ENCODE peak calls at places on chromosomes 16 and 17, in ten cellular contexts. R, N, K, V, J, L, A, I, S and B are unnamed samples.

GRCh38 chr16:81073560-81074330 is 3.3 kb downstream of the C16orf46 start:
- DNase-seq in I (no peak), A (no peak), N (no peak), J (no peak), S (no peak), R (no peak), K (no peak), L (no peak), V (no peak), B (no peak)

GRCh38 chr17:43720311-43721060 is 38.1 kb downstream of the SOST start:
- DNase-seq in N (peak), A (peak), L (peak), K (peak), J (peak), V (peak), R (peak), I (peak), S (peak), B (peak)

GRCh38 chr16:49617016-49617569 is 238.8 kb downstream of the ZNF423 start:
- DNase-seq in N (no peak), R (no peak), J (no peak), V (no peak), A (no peak), K (no peak), I (no peak), L (no peak), S (no peak), B (no peak)

GRCh38 chr16:22313141-22313781 is 16.1 kb downstream of the POLR3E start:
- DNase-seq in J (no peak), K (no peak), V (no peak), R (no peak), S (no peak), I (no peak), L (no peak), N (no peak), A (no peak), B (no peak)

GRCh38 chr16:51150894-51151320 is at the start of gene SALL1:
- DNase-seq in A (no peak), V (no peak), L (no peak), R (no peak), K (no peak), N (no peak), S (no peak), I (no peak), J (no peak), B (no peak)

GRCh38 chr17:48545022-48545376 is at the start of gene HOXB2:
- DNase-seq in K (no peak), V (no peak), N (no peak), L (no peak), R (no peak), I (no peak), A (no peak), J (peak), S (no peak), B (no peak)

GRCh38 chr16:15865742-15866141 is 8.9 kb upstream of the MYH11 start:
- DNase-seq in N (no peak), I (no peak), V (no peak), L (no peak), A (no peak), R (no peak), J (no peak), S (no peak), K (no peak), B (no peak)

GRCh38 chr16:56477096-56477878 is 25.9 kb downstream of the OGFOD1 start:
- DNase-seq in R (no peak), N (no peak), J (no peak), V (no peak), K (no peak), S (no peak), I (no peak), A (no peak), L (no peak), B (no peak)

GRCh38 chr17:44899074-44899782 is at the start of gene EFTUD2:
- DNase-seq in L (peak), V (peak), I (peak), S (peak), J (peak), N (peak), K (peak), R (peak), A (peak), B (peak)

DNA sequence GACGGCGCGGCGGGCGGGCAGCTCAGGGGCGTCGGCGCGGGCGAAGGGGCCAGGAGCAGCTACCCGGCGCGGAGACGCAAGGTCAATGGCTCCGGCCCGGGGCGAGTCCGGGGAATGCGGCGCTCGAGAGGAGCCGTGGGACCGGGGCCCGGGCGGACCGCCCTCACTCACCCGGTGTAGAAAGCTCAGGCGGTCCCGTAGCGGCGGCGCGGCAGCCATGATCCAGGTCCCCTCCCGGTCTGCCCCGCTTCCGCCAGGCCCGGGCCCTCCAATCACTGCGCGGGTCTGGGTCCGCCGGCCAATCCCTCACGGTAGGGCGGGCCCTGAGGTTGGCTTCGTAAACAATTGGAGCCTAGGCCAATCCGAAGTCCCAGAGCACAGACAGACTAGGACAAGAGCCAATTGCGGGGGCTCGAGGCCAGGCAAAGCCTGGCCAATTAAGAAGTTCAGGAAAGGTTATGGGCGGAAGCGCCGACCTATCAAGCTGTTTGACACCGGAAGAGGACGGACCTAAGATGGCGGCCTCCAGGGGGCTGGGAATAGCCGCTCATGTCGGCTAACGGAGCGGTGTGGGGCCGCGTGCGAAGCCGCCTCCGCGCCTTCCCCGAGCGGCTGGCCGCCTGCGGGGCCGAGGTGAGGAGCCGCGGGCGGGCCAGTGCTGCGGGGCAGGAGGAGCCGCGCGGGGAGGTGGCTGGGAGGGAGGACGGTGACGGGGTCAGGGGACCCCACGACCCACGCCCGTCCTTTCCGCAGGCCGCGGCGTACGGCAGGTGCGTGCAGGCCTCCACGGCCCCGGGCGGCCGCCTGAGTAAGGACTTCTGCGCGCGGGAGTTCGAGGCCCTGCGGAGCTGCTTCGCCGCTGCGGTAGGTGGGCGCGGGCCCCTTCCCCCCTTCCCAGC is at the start of the genes NDUFAF8 and TEPSIN:
- DNase-seq in S (peak), J (peak), N (peak), I (peak), V (peak), L (peak), K (peak), A (peak), R (peak), B (peak)
- TF ChIP-seq CTCF in S (no peak), J (peak), N (no peak), I (no peak), V (no peak), L (no peak), K (no peak), A (no peak), R (no peak), B (no peak)

GRCh38 chr17:35765731-35766488 is 5.2 kb downstream of the C17orf50 start:
- DNase-seq in S (no peak), R (no peak), K (no peak), J (no peak), I (no peak), L (no peak), A (no peak), V (no peak), N (no peak), B (no peak)

GRCh38 chr17:35765086-35765710 is 4.5 kb downstream of the C17orf50 start:
- DNase-seq in J (no peak), L (no peak), V (no peak), S (no peak), I (no peak), A (no peak), N (no peak), R (no peak), K (no peak), B (no peak)

GRCh38 chr17:35764123-35764991 is 3.7 kb downstream of the C17orf50 start:
- DNase-seq in R (peak), S (peak), K (peak), L (peak), V (peak), A (peak), J (peak), I (peak), N (peak), B (peak)

GRCh38 chr17:35761601-35762000 is 914 bp downstream of the C17orf50 start:
- DNase-seq in N (no peak), V (no peak), S (no peak), J (no peak), K (no peak), A (no peak), R (no peak), I (no peak), L (no peak), B (no peak)

GRCh38 chr17:35763767-35764122 is 3.1 kb downstream of the C17orf50 start:
- DNase-seq in L (no peak), K (no peak), A (no peak), N (no peak), I (no peak), J (no peak), S (no peak), R (no peak), V (no peak), B (no peak)
- TF ChIP-seq CTCF in L (no peak), K (no peak), A (no peak), N (no peak), I (no peak), J (no peak), S (no peak), R (no peak), V (no peak), B (no peak)

GRCh38 chr17:65060855-65061254 is 4.3 kb upstream of the GNA13 start:
- DNase-seq in L (no peak), K (no peak), R (no peak), I (no peak), N (no peak), A (no peak), S (no peak), J (no peak), V (no peak), B (no peak)

GRCh38 chr17:65064452-65065019 is 8.0 kb upstream of the GNA13 start:
- DNase-seq in V (no peak), L (no peak), J (no peak), S (no peak), I (no peak), N (no peak), K (no peak), A (no peak), R (no peak), B (no peak)

GRCh38 chr17:65058615-65059014 is 2.1 kb upstream of the GNA13 start:
- DNase-seq in N (no peak), L (no peak), I (no peak), A (no peak), S (no peak), K (no peak), V (no peak), J (no peak), R (no peak), B (no peak)

GRCh38 chr17:65062168-65062915 is 5.8 kb upstream of the GNA13 start:
- DNase-seq in L (no peak), S (no peak), N (no peak), R (no peak), K (no peak), A (no peak), J (no peak), I (no peak), V (no peak), B (no peak)

DNA sequence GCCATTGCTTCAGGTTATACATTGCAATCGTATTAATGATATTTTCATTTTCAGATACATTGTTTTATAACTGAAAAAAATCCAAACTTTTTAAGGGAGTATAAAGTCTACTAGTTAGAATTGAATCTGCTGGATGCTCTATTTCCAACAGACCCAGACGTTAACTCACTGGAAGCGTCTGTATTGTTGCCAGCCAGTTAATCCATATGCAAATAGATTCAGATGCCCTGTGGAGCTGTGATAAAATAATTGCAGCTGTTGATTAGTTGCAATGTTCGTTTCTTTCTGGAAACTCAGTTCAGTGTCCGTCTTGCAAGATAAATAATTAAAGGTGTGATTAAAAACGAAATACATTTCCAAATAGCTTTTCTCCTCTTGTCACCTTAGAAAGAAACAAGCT is 5.1 kb upstream of the GNA13 start:
- DNase-seq in R (no peak), N (no peak), L (no peak), I (no peak), J (no peak), K (no peak), V (no peak), S (no peak), A (no peak), B (no peak)
- TF ChIP-seq CTCF in R (no peak), N (no peak), L (no peak), I (no peak), J (no peak), K (no peak), V (no peak), S (no peak), A (no peak), B (no peak)

DNA sequence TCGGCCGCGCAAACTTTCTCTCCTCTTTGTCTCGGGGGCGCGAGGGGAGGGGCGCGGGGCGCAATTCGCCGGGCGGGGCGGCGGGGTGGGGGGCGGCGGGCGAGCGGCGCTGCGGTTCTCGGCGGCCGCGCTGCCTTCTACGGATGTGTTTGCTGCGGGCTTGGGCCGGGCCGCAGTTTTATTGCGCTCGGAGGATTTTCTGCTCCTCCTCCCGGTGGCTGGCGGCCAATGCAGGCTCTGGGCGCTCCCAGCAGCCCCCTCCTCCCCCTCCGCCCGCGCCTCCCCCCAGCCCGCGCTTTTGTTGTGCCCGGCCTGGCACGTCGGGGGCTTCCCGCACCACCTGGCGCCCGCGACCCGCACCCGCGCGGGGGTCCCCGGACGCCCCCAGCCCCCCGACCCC is at the start of gene TIMP2:
- DNase-seq in L (peak), A (peak), V (no peak), K (peak), R (peak), J (peak), S (peak), N (peak), I (peak), B (peak)
- TF ChIP-seq CTCF in L (no peak), A (peak), V (peak), K (no peak), R (peak), J (peak), S (peak), N (peak), I (peak), B (no peak)

GRCh38 chr16:2898831-2899563 is 12.7 kb upstream of the FLYWCH1 start:
- DNase-seq in K (no peak), L (no peak), A (no peak), V (no peak), J (no peak), S (no peak), I (no peak), R (no peak), N (no peak), B (no peak)

GRCh38 chr16:2895813-2896212 is 12.8 kb downstream of the FLYWCH2 start:
- DNase-seq in R (no peak), I (no peak), V (no peak), A (no peak), K (no peak), L (no peak), S (no peak), N (no peak), J (no peak), B (no peak)

GRCh38 chr16:2896480-2897010 is 13.5 kb downstream of the FLYWCH2 start:
- DNase-seq in V (no peak), A (no peak), J (no peak), I (no peak), S (no peak), R (no peak), N (no peak), K (no peak), L (no peak), B (no peak)

GRCh38 chr16:2897110-2897509 is 14.1 kb downstream of the FLYWCH2 start:
- DNase-seq in I (no peak), S (no peak), K (peak), L (peak), R (no peak), A (no peak), J (no peak), V (peak), N (no peak), B (peak)

GRCh38 chr16:2894231-2894630 is 11.2 kb downstream of the FLYWCH2 start:
- DNase-seq in J (no peak), N (no peak), L (no peak), R (no peak), S (no peak), K (no peak), I (no peak), V (no peak), A (no peak), B (no peak)
- TF ChIP-seq CTCF in J (no peak), N (no peak), L (peak), R (no peak), S (no peak), K (no peak), I (no peak), V (no peak), A (no peak), B (no peak)